ENCODE peak calls at places on chromosomes 12 and 14, in five cellular contexts. One of them, this sample, is unnamed.

GRCh38 chr14:100662850-100663527 is 63.7 kb upstream of the DLK1 start:
- DNase-seq in GM12878: no peak
- DNase-seq in transverse colon: peak
- DNase-seq in astrocyte of the spinal cord: peak
- DNase-seq in uterus: peak
- DNase-seq in this sample: peak

GRCh38 chr12:7581609-7582008 is 78.0 kb upstream of the CD163 start:
- DNase-seq in GM12878: no peak
- DNase-seq in transverse colon: no peak
- DNase-seq in astrocyte of the spinal cord: no peak
- DNase-seq in uterus: no peak
- DNase-seq in this sample: no peak

GRCh38 chr12:74381968-74382367 is 155.7 kb upstream of the ATXN7L3B start:
- DNase-seq in GM12878: no peak
- DNase-seq in transverse colon: no peak
- DNase-seq in astrocyte of the spinal cord: no peak
- DNase-seq in uterus: no peak
- DNase-seq in this sample: no peak

GRCh38 chr12:19316420-19316819 is 122.9 kb upstream of the AEBP2 start:
- DNase-seq in GM12878: no peak
- DNase-seq in transverse colon: no peak
- DNase-seq in astrocyte of the spinal cord: peak
- DNase-seq in uterus: no peak
- DNase-seq in this sample: no peak

GRCh38 chr12:41980390-41980789 is 164.3 kb downstream of the GXYLT1 start:
- DNase-seq in GM12878: no peak
- DNase-seq in transverse colon: no peak
- DNase-seq in astrocyte of the spinal cord: no peak
- DNase-seq in uterus: no peak
- DNase-seq in this sample: no peak

GRCh38 chr14:53531151-53531550 is 378.0 kb upstream of the DDHD1 start:
- DNase-seq in GM12878: no peak
- DNase-seq in transverse colon: no peak
- DNase-seq in astrocyte of the spinal cord: no peak
- DNase-seq in uterus: no peak
- DNase-seq in this sample: no peak

GRCh38 chr12:23666866-23667265 is 282.6 kb downstream of the SOX5 start:
- DNase-seq in GM12878: no peak
- DNase-seq in transverse colon: no peak
- DNase-seq in astrocyte of the spinal cord: no peak
- DNase-seq in uterus: no peak
- DNase-seq in this sample: no peak

GRCh38 chr12:76554411-76555225 is 5.0 kb downstream of the OSBPL8 start:
- DNase-seq in GM12878: no peak
- DNase-seq in transverse colon: no peak
- DNase-seq in astrocyte of the spinal cord: no peak
- DNase-seq in uterus: no peak
- DNase-seq in this sample: no peak

GRCh38 chr14:92310776-92311375 is 12.1 kb upstream of the SLC24A4 start:
- DNase-seq in GM12878: no peak
- DNase-seq in transverse colon: no peak
- DNase-seq in astrocyte of the spinal cord: no peak
- DNase-seq in uterus: no peak
- DNase-seq in this sample: no peak

GRCh38 chr12:52331039-52331438 is 9.8 kb upstream of the KRT83 start:
- DNase-seq in GM12878: no peak
- DNase-seq in transverse colon: no peak
- DNase-seq in astrocyte of the spinal cord: no peak
- DNase-seq in uterus: no peak
- DNase-seq in this sample: no peak

GRCh38 chr14:60303745-60304144 is 54.7 kb downstream of the PPM1A start:
- DNase-seq in GM12878: no peak
- DNase-seq in transverse colon: no peak
- DNase-seq in astrocyte of the spinal cord: no peak
- DNase-seq in uterus: peak
- DNase-seq in this sample: no peak

GRCh38 chr12:56127485-56127887 is 581 bp upstream of the ESYT1 start:
- DNase-seq in GM12878: no peak
- DNase-seq in transverse colon: no peak
- DNase-seq in astrocyte of the spinal cord: no peak
- DNase-seq in uterus: no peak
- DNase-seq in this sample: no peak
- H3K4me3 ChIP-seq in GM12878: peak
- H3K4me3 ChIP-seq in transverse colon: peak
- H3K4me3 ChIP-seq in astrocyte of the spinal cord: peak
- H3K4me3 ChIP-seq in uterus: peak
- H3K4me3 ChIP-seq in this sample: peak

GRCh38 chr12:6368906-6369525 is 6.3 kb downstream of the SCNN1A start:
- DNase-seq in GM12878: no peak
- DNase-seq in transverse colon: no peak
- DNase-seq in astrocyte of the spinal cord: no peak
- DNase-seq in uterus: no peak
- DNase-seq in this sample: no peak
- H3K4me3 ChIP-seq in GM12878: no peak
- H3K4me3 ChIP-seq in transverse colon: no peak
- H3K4me3 ChIP-seq in astrocyte of the spinal cord: no peak
- H3K4me3 ChIP-seq in uterus: no peak
- H3K4me3 ChIP-seq in this sample: no peak

GRCh38 chr12:51023625-51024395 is 2.4 kb downstream of the SLC11A2 start:
- DNase-seq in GM12878: no peak
- DNase-seq in transverse colon: no peak
- DNase-seq in astrocyte of the spinal cord: no peak
- DNase-seq in uterus: no peak
- DNase-seq in this sample: no peak

GRCh38 chr12:51027342-51027835 is 1.2 kb upstream of the SLC11A2 start:
- DNase-seq in GM12878: no peak
- DNase-seq in transverse colon: no peak
- DNase-seq in astrocyte of the spinal cord: no peak
- DNase-seq in uterus: no peak
- DNase-seq in this sample: no peak

GRCh38 chr12:51028126-51028810 is 2.1 kb upstream of the SLC11A2 start:
- DNase-seq in GM12878: no peak
- DNase-seq in transverse colon: peak
- DNase-seq in astrocyte of the spinal cord: peak
- DNase-seq in uterus: no peak
- DNase-seq in this sample: peak

GRCh38 chr12:51025748-51026654 is at the start of gene SLC11A2:
- DNase-seq in GM12878: peak
- DNase-seq in transverse colon: peak
- DNase-seq in astrocyte of the spinal cord: peak
- DNase-seq in uterus: peak
- DNase-seq in this sample: peak

GRCh38 chr12:51025182-51025747 is 919 bp downstream of the SLC11A2 start:
- DNase-seq in GM12878: no peak
- DNase-seq in transverse colon: no peak
- DNase-seq in astrocyte of the spinal cord: no peak
- DNase-seq in uterus: no peak
- DNase-seq in this sample: no peak
- H3K4me3 ChIP-seq in GM12878: peak
- H3K4me3 ChIP-seq in transverse colon: peak
- H3K4me3 ChIP-seq in astrocyte of the spinal cord: peak
- H3K4me3 ChIP-seq in uterus: peak
- H3K4me3 ChIP-seq in this sample: peak

GRCh38 chr12:21773263-21773741 is 1.2 kb downstream of the KCNJ8 start:
- DNase-seq in GM12878: no peak
- DNase-seq in transverse colon: peak
- DNase-seq in astrocyte of the spinal cord: no peak
- DNase-seq in uterus: peak
- DNase-seq in this sample: peak

GRCh38 chr12:21773799-21774198 is 707 bp downstream of the KCNJ8 start:
- DNase-seq in GM12878: no peak
- DNase-seq in transverse colon: no peak
- DNase-seq in astrocyte of the spinal cord: peak
- DNase-seq in uterus: no peak
- DNase-seq in this sample: no peak

GRCh38 chr12:21774358-21775129 is at the start of gene KCNJ8:
- DNase-seq in GM12878: no peak
- DNase-seq in transverse colon: peak
- DNase-seq in astrocyte of the spinal cord: peak
- DNase-seq in uterus: peak
- DNase-seq in this sample: peak

GRCh38 chr12:21775130-21775920 is 819 bp upstream of the KCNJ8 start:
- DNase-seq in GM12878: no peak
- DNase-seq in transverse colon: no peak
- DNase-seq in astrocyte of the spinal cord: no peak
- DNase-seq in uterus: no peak
- DNase-seq in this sample: no peak

GRCh38 chr12:21776242-21776641 is 1.7 kb upstream of the KCNJ8 start:
- DNase-seq in GM12878: no peak
- DNase-seq in transverse colon: no peak
- DNase-seq in astrocyte of the spinal cord: no peak
- DNase-seq in uterus: no peak
- DNase-seq in this sample: no peak
- H3K4me3 ChIP-seq in GM12878: no peak
- H3K4me3 ChIP-seq in transverse colon: no peak
- H3K4me3 ChIP-seq in astrocyte of the spinal cord: no peak
- H3K4me3 ChIP-seq in uterus: no peak
- H3K4me3 ChIP-seq in this sample: no peak

GRCh38 chr12:80708535-80709328 is 1.3 kb downstream of the MYF6 start:
- DNase-seq in GM12878: no peak
- DNase-seq in transverse colon: no peak
- DNase-seq in astrocyte of the spinal cord: peak
- DNase-seq in uterus: no peak
- DNase-seq in this sample: no peak
- H3K4me3 ChIP-seq in GM12878: no peak
- H3K4me3 ChIP-seq in transverse colon: no peak
- H3K4me3 ChIP-seq in astrocyte of the spinal cord: peak
- H3K4me3 ChIP-seq in uterus: no peak
- H3K4me3 ChIP-seq in this sample: no peak

GRCh38 chr12:13537623-13538022 is 341.1 kb downstream of the EMP1 start:
- DNase-seq in GM12878: peak
- DNase-seq in transverse colon: no peak
- DNase-seq in astrocyte of the spinal cord: no peak
- DNase-seq in uterus: no peak
- DNase-seq in this sample: no peak

GRCh38 chr12:13534242-13534641 is 337.7 kb downstream of the EMP1 start:
- DNase-seq in GM12878: no peak
- DNase-seq in transverse colon: no peak
- DNase-seq in astrocyte of the spinal cord: no peak
- DNase-seq in uterus: no peak
- DNase-seq in this sample: no peak

GRCh38 chr12:13538136-13538535 is 341.6 kb downstream of the EMP1 start:
- DNase-seq in GM12878: no peak
- DNase-seq in transverse colon: peak
- DNase-seq in astrocyte of the spinal cord: no peak
- DNase-seq in uterus: no peak
- DNase-seq in this sample: no peak

GRCh38 chr12:13536219-13536910 is 339.8 kb downstream of the EMP1 start:
- DNase-seq in GM12878: peak
- DNase-seq in transverse colon: no peak
- DNase-seq in astrocyte of the spinal cord: no peak
- DNase-seq in uterus: no peak
- DNase-seq in this sample: no peak

DNA sequence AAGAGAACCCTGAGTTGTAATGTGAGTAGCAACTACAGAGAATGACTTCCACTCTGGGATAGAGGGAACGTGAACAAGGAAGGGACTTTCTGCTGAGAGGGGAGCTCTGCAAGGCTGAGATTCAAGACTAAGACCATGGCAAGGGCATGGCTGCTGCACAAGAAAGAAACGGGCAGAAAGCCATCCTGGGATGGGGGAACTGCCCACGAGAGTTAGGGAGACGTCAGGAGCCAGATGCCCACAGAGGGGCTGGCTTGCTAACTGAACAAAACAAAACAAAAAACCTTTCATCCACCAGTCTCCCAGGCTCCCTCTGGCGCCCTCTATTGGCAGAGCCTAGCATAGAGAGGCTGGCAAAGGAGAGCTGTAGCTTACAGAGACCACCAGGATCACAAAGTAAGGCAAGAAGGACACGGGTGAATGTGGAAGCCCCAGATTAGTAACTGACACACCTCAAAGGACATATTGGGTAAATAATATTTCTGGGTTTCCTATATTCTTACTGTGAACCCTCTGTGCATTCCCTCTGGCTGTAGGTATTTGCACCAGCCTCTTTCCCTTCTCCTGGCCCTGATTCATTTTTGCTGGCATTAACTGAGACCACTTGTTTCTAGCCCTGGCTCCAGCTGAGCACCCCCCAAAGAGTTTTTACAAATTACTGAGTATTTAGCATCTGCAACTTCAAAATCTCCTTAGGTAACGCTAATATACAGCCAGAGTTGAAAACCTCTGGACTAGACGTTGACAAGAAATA is 338.3 kb downstream of the EMP1 start:
- DNase-seq in GM12878: no peak
- DNase-seq in transverse colon: peak
- DNase-seq in astrocyte of the spinal cord: peak
- DNase-seq in uterus: peak
- DNase-seq in this sample: peak
- H3K4me3 ChIP-seq in GM12878: no peak
- H3K4me3 ChIP-seq in transverse colon: no peak
- H3K4me3 ChIP-seq in astrocyte of the spinal cord: no peak
- H3K4me3 ChIP-seq in uterus: no peak
- H3K4me3 ChIP-seq in this sample: no peak

GRCh38 chr12:29044799-29045198 is 104.3 kb upstream of the FAR2 start:
- DNase-seq in GM12878: no peak
- DNase-seq in transverse colon: no peak
- DNase-seq in astrocyte of the spinal cord: no peak
- DNase-seq in uterus: no peak
- DNase-seq in this sample: no peak
- H3K4me3 ChIP-seq in GM12878: no peak
- H3K4me3 ChIP-seq in transverse colon: no peak
- H3K4me3 ChIP-seq in astrocyte of the spinal cord: no peak
- H3K4me3 ChIP-seq in uterus: no peak
- H3K4me3 ChIP-seq in this sample: no peak